ENCODE peak calls at places on chromosomes 2 and 18, in seven cellular contexts. Q is nephron progenitor cell, K is fibroblast of the aortic adventitia, G is hepatocyte, T is right atrium auricular region, M is GM23338, P is mucosa of descending colon. J is an unnamed sample.

GRCh38 chr2:227325056-227325823 is at the start of gene MFF:
- DNase-seq in K (peak; percentile 93), G (peak; percentile 96), T (peak; percentile 94), M (peak; percentile 91), P (peak; percentile 94), Q (peak; percentile 84), J (peak; percentile 65)

GRCh38 chr18:12744103-12744502 is 41.3 kb downstream of the PSMG2 start:
- DNase-seq in P (no peak), Q (no peak), T (no peak), M (peak; percentile 28), G (peak; percentile 53), K (peak; percentile 84), J (no peak)

GRCh38 chr2:30410217-30410616 is 36.8 kb upstream of the LCLAT1 start:
- DNase-seq in P (no peak), Q (no peak), K (peak; percentile 60), M (no peak), G (no peak), T (no peak), J (no peak)

GRCh38 chr18:10142496-10143160 is 228.8 kb downstream of the VAPA start:
- DNase-seq in P (no peak), Q (no peak), G (no peak), K (peak; percentile 38), M (no peak), T (peak; percentile 60), J (no peak)

GRCh38 chr18:58867281-58867961 is 2.7 kb downstream of the ZNF532 start:
- DNase-seq in G (no peak), K (no peak), T (no peak), Q (peak; percentile 23), M (peak; percentile 86), P (no peak), J (no peak)

GRCh38 chr2:3257166-3257565 is 120.5 kb downstream of the EIPR1 start:
- DNase-seq in Q (no peak), P (no peak), G (no peak), M (peak; percentile 45), K (no peak), T (no peak), J (no peak)

GRCh38 chr18:41391616-41392610 is 563.1 kb upstream of the PIK3C3 start:
- DNase-seq in K (peak; percentile 5), P (peak; percentile 25), Q (peak; percentile 73), T (no peak), M (peak; percentile 91), G (peak; percentile 85), J (no peak)

GRCh38 chr2:188291142-188291616 is 495 bp upstream of the GULP1 start:
- DNase-seq in K (peak; percentile 41), M (no peak), G (peak; percentile 54), T (no peak), P (no peak), Q (no peak), J (no peak)

GRCh38 chr18:48983793-48984437 is 33.1 kb upstream of the SMAD7 start:
- DNase-seq in K (peak; percentile 46), Q (no peak), M (no peak), G (no peak), T (no peak), P (no peak), J (no peak)

GRCh38 chr2:140586379-140586778 is 1544.4 kb downstream of the LRP1B start:
- DNase-seq in Q (peak; percentile 25), K (peak; percentile 8), M (peak; percentile 80), G (peak; percentile 39), P (no peak), T (no peak), J (no peak)

GRCh38 chr2:63740943-63741342 is 100.8 kb upstream of the UGP2 start:
- DNase-seq in K (peak; percentile 74), T (no peak), Q (no peak), G (no peak), P (no peak), M (no peak), J (no peak)

GRCh38 chr2:199975297-199975895 is 20.0 kb downstream of the MAIP1 start:
- DNase-seq in K (peak; percentile 81), Q (no peak), P (no peak), M (no peak), G (no peak), T (no peak), J (no peak)

GRCh38 chr2:7269993-7270392 is 352.8 kb downstream of the RNF144A start:
- DNase-seq in T (no peak), M (no peak), Q (no peak), G (no peak), K (no peak), P (no peak), J (no peak)

GRCh38 chr2:181953773-181954537 is 31.7 kb upstream of the PPP1R1C start:
- DNase-seq in T (peak; percentile 68), M (peak; percentile 95), P (peak; percentile 50), G (peak; percentile 84), Q (peak; percentile 85), K (peak; percentile 73), J (peak; percentile 31)

GRCh38 chr2:85541262-85541661 is 2.3 kb downstream of the MAT2A start:
- DNase-seq in P (no peak), K (no peak), Q (no peak), G (no peak), M (no peak), T (no peak), J (no peak)

GRCh38 chr2:218284106-218284811 is 8.0 kb downstream of the TMBIM1 start:
- DNase-seq in K (peak; percentile 77), G (peak; percentile 83), Q (no peak), M (no peak), T (no peak), P (peak; percentile 65), J (no peak)

GRCh38 chr2:166451451-166451850 is 42.6 kb downstream of the SCN7A start:
- DNase-seq in P (no peak), M (no peak), T (no peak), G (no peak), Q (no peak), K (no peak), J (no peak)

GRCh38 chr2:195307751-195308150 is 349.3 kb upstream of the SLC39A10 start:
- DNase-seq in T (no peak), M (peak; percentile 76), Q (no peak), K (no peak), G (peak; percentile 49), P (peak; percentile 31), J (no peak)

GRCh38 chr2:88627856-88628568 is 748 bp upstream of the EIF2AK3 start:
- DNase-seq in T (peak; percentile 99), Q (peak; percentile 80), K (peak; percentile 97), P (peak; percentile 89), M (peak; percentile 96), G (peak; percentile 95), J (peak; percentile 73)

DNA sequence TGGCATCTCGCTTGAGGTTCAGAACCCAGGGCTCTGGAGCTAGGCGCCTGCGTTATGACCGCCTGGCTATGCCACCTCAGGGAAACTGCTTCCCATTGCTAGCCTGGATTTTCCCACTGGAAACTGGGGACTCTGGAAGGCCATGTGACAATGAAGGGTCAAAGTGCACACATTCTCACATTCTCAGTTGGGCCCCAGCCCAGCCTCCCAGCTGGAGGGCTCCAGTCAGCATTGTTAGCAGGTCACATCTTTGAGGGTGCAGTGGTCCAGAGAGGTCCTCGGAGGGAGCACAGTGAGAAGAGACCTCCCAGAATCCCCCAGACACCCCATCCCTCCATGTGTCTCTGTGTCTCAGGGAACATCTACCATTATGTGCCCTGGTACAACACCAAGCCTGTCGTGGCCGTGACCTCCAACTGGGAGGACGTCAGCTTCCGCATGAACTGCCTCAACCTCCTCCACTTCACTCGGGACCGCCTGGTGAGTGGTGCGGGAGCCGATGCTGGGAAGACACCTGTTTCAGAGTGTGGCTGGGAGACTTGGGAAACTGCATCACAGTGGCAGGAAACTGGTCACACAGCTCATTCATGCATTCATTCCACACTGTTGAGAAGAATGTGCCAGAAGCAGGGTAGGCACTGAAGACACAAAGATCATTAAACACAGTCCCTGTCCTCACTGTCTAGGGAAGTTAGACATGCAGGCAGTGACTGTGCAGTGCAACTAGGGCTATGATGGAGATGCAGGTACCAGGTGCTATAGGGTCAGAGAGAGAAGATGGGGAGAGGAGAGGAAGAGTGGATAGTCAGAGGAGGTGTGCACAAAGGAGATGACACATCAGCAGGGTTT is 41.6 kb downstream of the FER1L5 start:
- DNase-seq in G (peak; percentile 34), T (no peak), Q (no peak), M (no peak), P (no peak), K (no peak), J (no peak)
- TF ChIP-seq CTCF in G (no peak), T (no peak), Q (no peak), M (no peak), P (no peak), K (no peak), J (no peak)

GRCh38 chr2:25664531-25665307 is 8.7 kb downstream of the DTNB start:
- DNase-seq in M (peak; percentile 95), K (peak; percentile 82), Q (peak; percentile 57), T (peak; percentile 71), P (peak; percentile 34), G (peak; percentile 80), J (peak; percentile 32)
- TF ChIP-seq CTCF in M (peak; percentile 88), K (peak; percentile 82), Q (peak; percentile 68), T (peak; percentile 75), P (peak; percentile 49), G (peak; percentile 69), J (no peak)

DNA sequence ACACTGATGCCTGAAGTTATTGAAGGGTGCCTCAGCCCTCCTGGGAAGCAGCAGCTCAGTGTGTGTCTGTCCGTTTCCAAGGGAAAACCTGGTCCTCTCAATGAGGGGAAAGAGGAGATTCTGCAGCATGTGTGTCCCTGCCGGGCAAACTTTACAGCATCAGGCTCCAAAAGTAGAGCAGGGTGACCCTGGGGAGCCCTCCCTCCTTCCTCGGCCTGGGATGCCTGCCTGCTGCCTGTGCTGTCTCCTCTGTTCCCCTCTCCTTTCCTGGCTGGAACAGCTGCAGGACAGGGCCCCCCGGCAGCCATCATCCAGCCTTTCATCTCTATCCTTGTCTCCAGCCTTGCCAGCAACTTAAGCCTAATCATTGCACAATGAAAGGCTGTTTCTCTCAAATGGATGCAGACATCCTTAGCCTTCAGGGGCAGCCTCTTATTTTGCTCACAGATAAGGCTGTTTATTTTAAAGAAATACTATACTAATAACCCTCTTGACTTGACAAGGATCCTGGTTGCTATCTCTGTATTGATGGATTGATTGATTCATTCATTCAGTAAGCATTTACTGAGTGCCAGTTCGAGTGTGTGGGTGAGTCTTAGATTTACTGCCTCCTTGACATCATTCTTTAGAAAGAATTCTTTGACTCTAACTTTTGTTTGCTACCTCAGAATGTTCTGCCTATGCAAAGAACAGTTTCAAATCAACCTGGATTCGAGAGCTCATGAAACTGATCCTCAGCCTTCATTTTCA is 40.6 kb upstream of the EDAR start:
- DNase-seq in T (no peak), Q (no peak), M (no peak), K (no peak), G (no peak), P (no peak), J (no peak)
- TF ChIP-seq CTCF in T (no peak), Q (no peak), M (no peak), K (no peak), G (no peak), P (no peak), J (no peak)

DNA sequence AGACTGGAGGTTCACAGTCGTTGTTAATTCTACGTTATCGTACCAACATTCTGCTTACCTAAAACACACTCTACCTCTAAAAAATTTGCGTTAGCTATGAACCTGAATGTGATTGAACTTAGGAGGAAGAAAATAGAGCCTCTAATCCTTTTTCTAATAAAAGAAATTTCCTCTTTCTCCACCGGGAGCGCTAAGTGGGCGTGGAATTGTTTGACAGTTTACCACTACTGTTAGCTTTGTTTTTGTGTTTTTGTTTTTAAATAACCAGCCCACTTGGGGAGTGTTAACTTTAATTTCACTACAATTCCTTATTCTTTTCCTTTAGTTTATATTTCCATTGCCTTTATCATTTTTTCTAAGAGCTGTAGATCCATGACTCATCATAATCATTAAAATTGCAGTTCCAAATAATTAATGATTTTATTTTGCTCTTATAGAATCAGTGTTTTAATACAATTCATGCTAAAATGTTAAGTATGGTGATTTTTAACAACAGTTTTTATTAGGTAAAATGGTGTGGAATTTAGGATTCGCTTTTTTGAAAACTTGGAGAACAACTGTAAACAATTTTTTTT is 55.0 kb upstream of the ITM2C start:
- DNase-seq in P (no peak), Q (no peak), M (peak; percentile 47), K (no peak), G (no peak), T (no peak), J (no peak)
- TF ChIP-seq CTCF in P (no peak), Q (no peak), M (peak; percentile 66), K (peak; percentile 40), G (no peak), T (no peak), J (no peak)

J was measured in omental fat pad.